ENCODE peak calls at places on chromosome X, in ten cellular contexts. N is right atrium auricular region; V is activated naive CD4-positive, alpha-beta T cell treated with anti-CD3 and anti-CD28 coated beads, Interleukin-2, amount 10 ng/mL, durations not matched to agents 7 days and 5 days; I is activated gamma-delta T cell treated with Interleukin-2 at 50 U/mL for 16 hours; E is NCI-H2107; M is astrocyte of the spinal cord; O is NCI-H345; B is putamen; P is right cardiac atrium; T is lower leg skin. G is an unnamed sample.

GRCh38 chrX:115499112-115499805 is 61.7 kb upstream of the PLS3 start:
- DNase-seq in N (no peak), V (no peak), I (no peak), E (peak), M (no peak), O (no peak), B (no peak), P (no peak), T (no peak), G (no peak)

GRCh38 chrX:46444011-46444410 is 101.2 kb downstream of the ZNF674 start:
- DNase-seq in N (no peak), V (no peak), I (no peak), E (no peak), M (peak), O (no peak), B (no peak), P (no peak), T (no peak), G (no peak)

GRCh38 chrX:52078133-52078532 is 9.2 kb upstream of the MAGED4B start:
- DNase-seq in N (no peak), V (no peak), I (no peak), E (no peak), M (no peak), O (no peak), B (no peak), P (no peak), T (no peak), G (no peak)

GRCh38 chrX:110286126-110286525 is 31.8 kb downstream of the AMMECR1 start:
- DNase-seq in N (no peak), V (no peak), I (no peak), E (no peak), M (peak), O (no peak), B (no peak), P (no peak), T (peak), G (no peak)

GRCh38 chrX:112545051-112545450 is 134.7 kb downstream of the LHFPL1 start:
- DNase-seq in N (no peak), V (no peak), I (no peak), E (no peak), M (no peak), O (no peak), B (no peak), P (no peak), T (no peak), G (no peak)

GRCh38 chrX:121165930-121166359 is 118.5 kb downstream of the GLUD2 start:
- DNase-seq in N (no peak), V (no peak), I (no peak), E (no peak), M (peak), O (no peak), B (no peak), P (no peak), T (no peak), G (no peak)

GRCh38 chrX:41275661-41276609 is 58.0 kb upstream of the DDX3X start:
- DNase-seq in N (no peak), V (peak), I (peak), E (peak), M (peak), O (peak), B (peak), P (peak), T (peak), G (no peak)

GRCh38 chrX:108090474-108091265 is 672 bp downstream of the PSMD10 start:
- DNase-seq in N (no peak), V (no peak), I (no peak), E (no peak), M (peak), O (no peak), B (no peak), P (no peak), T (no peak), G (no peak)

GRCh38 chrX:78029663-78030062 is 60.2 kb upstream of the PGAM4 start:
- DNase-seq in N (no peak), V (peak), I (no peak), E (peak), M (peak), O (no peak), B (peak), P (no peak), T (no peak), G (no peak)

GRCh38 chrX:131262738-131263679 is 26.1 kb downstream of the IGSF1 start:
- DNase-seq in N (no peak), V (peak), I (no peak), E (peak), M (no peak), O (no peak), B (no peak), P (no peak), T (no peak), G (no peak)

GRCh38 chrX:43140546-43140945 is 362.6 kb upstream of the PPP1R2C start:
- DNase-seq in N (no peak), V (no peak), I (no peak), E (no peak), M (no peak), O (no peak), B (no peak), P (no peak), T (no peak), G (no peak)

GRCh38 chrX:13747836-13748235 is 13.3 kb downstream of the OFD1 start:
- DNase-seq in N (no peak), V (peak), I (peak), E (no peak), M (peak), O (no peak), B (no peak), P (no peak), T (no peak), G (no peak)

GRCh38 chrX:107146670-107147069 is 28.0 kb upstream of the RBM41 start:
- DNase-seq in N (no peak), V (no peak), I (no peak), E (no peak), M (no peak), O (no peak), B (no peak), P (no peak), T (no peak), G (no peak)

GRCh38 chrX:54182864-54183613 is at the start of gene FAM120C:
- DNase-seq in N (peak), V (peak), I (peak), E (peak), M (peak), O (peak), B (peak), P (peak), T (peak), G (peak)

GRCh38 chrX:118974088-118974907 is at the start of gene LONRF3:
- DNase-seq in N (peak), V (peak), I (peak), E (no peak), M (peak), O (peak), B (peak), P (peak), T (peak), G (no peak)

GRCh38 chrX:72123471-72124185 is 8.1 kb downstream of the RTL5 start:
- DNase-seq in N (peak), V (no peak), I (no peak), E (no peak), M (peak), O (no peak), B (no peak), P (peak), T (no peak), G (no peak)

GRCh38 chrX:120115438-120115963 is at the start of gene RHOXF1:
- DNase-seq in N (no peak), V (no peak), I (no peak), E (no peak), M (no peak), O (no peak), B (no peak), P (no peak), T (no peak), G (no peak)

GRCh38 chrX:96004386-96004785 is 680.3 kb upstream of the DIAPH2 start:
- DNase-seq in N (no peak), V (no peak), I (no peak), E (no peak), M (peak), O (no peak), B (no peak), P (no peak), T (no peak), G (no peak)

GRCh38 chrX:145673851-145674250 is 143.8 kb upstream of the SLITRK2 start:
- DNase-seq in N (no peak), V (no peak), I (no peak), E (no peak), M (no peak), O (no peak), B (peak), P (no peak), T (no peak), G (no peak)

GRCh38 chrX:1151378-1152077 is 60.9 kb downstream of the CRLF2 start:
- DNase-seq in N (no peak), V (no peak), I (no peak), E (no peak), M (no peak), O (no peak), B (no peak), P (no peak), T (no peak), G (no peak)

GRCh38 chrX:103073442-103073841 is 9.5 kb upstream of the BEX1 start:
- DNase-seq in N (no peak), V (no peak), I (no peak), E (no peak), M (no peak), O (no peak), B (no peak), P (no peak), T (no peak), G (no peak)

GRCh38 chrX:123884809-123885408 is 25.1 kb downstream of the XIAP start:
- DNase-seq in N (no peak), V (peak), I (peak), E (peak), M (peak), O (no peak), B (no peak), P (no peak), T (peak), G (peak)

GRCh38 chrX:77451041-77451440 is 3.9 kb downstream of the FGF16 start:
- DNase-seq in N (no peak), V (no peak), I (no peak), E (no peak), M (peak), O (no peak), B (no peak), P (no peak), T (no peak), G (no peak)

GRCh38 chrX:70479197-70479969 is 34.7 kb downstream of the DLG3 start:
- DNase-seq in N (no peak), V (no peak), I (no peak), E (no peak), M (peak), O (no peak), B (peak), P (no peak), T (no peak), G (no peak)

GRCh38 chrX:113545040-113545439 is 704.4 kb upstream of the AMOT start:
- DNase-seq in N (no peak), V (no peak), I (no peak), E (no peak), M (no peak), O (no peak), B (no peak), P (no peak), T (no peak), G (no peak)

GRCh38 chrX:25968920-25969319 is 169.2 kb upstream of the MAGEB18 start:
- DNase-seq in N (no peak), V (no peak), I (no peak), E (no peak), M (peak), O (no peak), B (no peak), P (no peak), T (no peak), G (no peak)

GRCh38 chrX:140983730-140984129 is 18.7 kb upstream of the SPANXB1 start:
- DNase-seq in N (no peak), V (no peak), I (no peak), E (no peak), M (no peak), O (no peak), B (no peak), P (no peak), T (no peak), G (no peak)

GRCh38 chrX:119826399-119826959 is 26.3 kb downstream of the UPF3B start:
- DNase-seq in N (no peak), V (no peak), I (no peak), E (no peak), M (peak), O (no peak), B (no peak), P (no peak), T (peak), G (no peak)

GRCh38 chrX:72280210-72280882 is 3.3 kb upstream of the RPS4X start:
- DNase-seq in N (no peak), V (no peak), I (no peak), E (no peak), M (no peak), O (no peak), B (peak), P (no peak), T (no peak), G (no peak)

G was measured in NCI-H1436 treated with DMSO at 0.1 percent for 48 hours.